ENCODE peak calls at places on chromosomes 1 and 21, in seven cellular contexts. H is BE2C, J is fibroblast of lung, W is heart left ventricle, I is DND-41, B is prostate gland, P is K562. G is an unnamed sample. For H3K36me3, the result is how much of the 10 kb centered on the place peaks cover.

GRCh38 chr1:159853417-159853816 is 9.0 kb downstream of the VSIG8 start:
- DNase-seq in W (no peak), J (peak), H (no peak), I (no peak), B (no peak), P (no peak), G (no peak)

GRCh38 chr1:16204634-16205332 is 7.7 kb downstream of the ARHGEF19 start:
- DNase-seq in I (peak), J (no peak), B (no peak), H (peak), P (peak), W (no peak), G (no peak)

GRCh38 chr1:12001996-12002493 is 17.3 kb upstream of the MIIP start:
- DNase-seq in B (no peak), I (no peak), W (peak), H (no peak), P (no peak), J (peak), G (no peak)

GRCh38 chr1:89889336-89889640 is 68.5 kb downstream of the LRRC8D start:
- DNase-seq in W (no peak), H (no peak), I (no peak), B (no peak), J (peak), P (no peak), G (no peak)

GRCh38 chr1:70827030-70827429 is 220.6 kb downstream of the PTGER3 start:
- DNase-seq in I (no peak), B (no peak), H (no peak), P (no peak), J (no peak), W (no peak), G (no peak)

GRCh38 chr1:167278497-167278896 is 57.8 kb downstream of the POU2F1 start:
- DNase-seq in P (no peak), H (no peak), I (no peak), J (no peak), B (no peak), W (no peak), G (no peak)

GRCh38 chr1:201772178-201772577 is 56.8 kb upstream of the IPO9 start:
- DNase-seq in W (no peak), P (no peak), H (no peak), J (peak), B (no peak), I (no peak), G (no peak)

GRCh38 chr21:44938976-44939531 is 775 bp upstream of the SLX9 start:
- DNase-seq in I (no peak), P (no peak), H (no peak), J (no peak), W (no peak), B (peak), G (no peak)

GRCh38 chr1:231626951-231627614 is 493 bp downstream of the DISC1 start:
- DNase-seq in B (peak), W (peak), H (peak), I (peak), P (no peak), J (peak), G (no peak)

GRCh38 chr1:12554521-12555305 is 63.3 kb downstream of the DHRS3 start:
- DNase-seq in I (no peak), W (no peak), J (no peak), B (no peak), P (no peak), H (no peak), G (no peak)

GRCh38 chr1:7983086-7983778 is 21.7 kb downstream of the PARK7 start:
- DNase-seq in W (no peak), J (no peak), H (no peak), P (no peak), I (no peak), B (no peak), G (no peak)

GRCh38 chr1:210292276-210292851 is 36.3 kb upstream of the HHAT start:
- DNase-seq in B (peak), H (peak), J (peak), P (peak), I (no peak), W (peak), G (peak)

GRCh38 chr1:68723791-68724190 is 226.9 kb upstream of the DEPDC1 start:
- DNase-seq in B (no peak), I (no peak), W (no peak), H (no peak), P (no peak), J (no peak), G (no peak)

GRCh38 chr1:232077809-232078208 is 451.2 kb downstream of the DISC1 start:
- DNase-seq in H (no peak), B (no peak), I (no peak), W (no peak), J (no peak), P (no peak), G (no peak)

GRCh38 chr1:113283914-113284313 is 106.4 kb upstream of the MAGI3 start:
- DNase-seq in W (no peak), B (no peak), J (peak), I (no peak), P (no peak), H (no peak), G (no peak)

GRCh38 chr21:22076471-22076870 is 1078.3 kb downstream of the NCAM2 start:
- DNase-seq in I (no peak), P (no peak), W (no peak), H (no peak), B (no peak), J (no peak), G (no peak)

GRCh38 chr1:12467570-12468286 is 150.3 kb downstream of the DHRS3 start:
- DNase-seq in B (no peak), P (no peak), I (no peak), H (no peak), W (no peak), J (peak), G (no peak)

GRCh38 chr1:227541796-227542152 is 21.6 kb upstream of the ZNF678 start:
- DNase-seq in H (peak), J (peak), W (no peak), I (no peak), P (no peak), B (no peak), G (no peak)

GRCh38 chr1:245156041-245156735 is 1.4 kb downstream of the KIF26B start:
- DNase-seq in P (peak), W (peak), B (peak), I (peak), H (peak), J (peak), G (peak)

GRCh38 chr1:111516008-111516535 is 12.6 kb upstream of the ADORA3 start:
- DNase-seq in B (no peak), H (no peak), W (peak), P (peak), I (no peak), J (peak), G (peak)

GRCh38 chr1:13828454-13829151 is 128.6 kb downstream of the PRDM2 start:
- DNase-seq in H (peak), P (peak), J (no peak), W (no peak), B (no peak), I (peak), G (peak)

GRCh38 chr1:212482006-212482351 is 49.3 kb downstream of the NENF start:
- DNase-seq in J (no peak), H (no peak), B (no peak), W (no peak), I (no peak), P (no peak), G (no peak)

GRCh38 chr21:46161180-46161799 is 5.9 kb upstream of the FTCD start:
- DNase-seq in W (peak), I (no peak), B (no peak), H (peak), P (no peak), J (no peak), G (peak)

GRCh38 chr1:161905269-161905884 is 118.3 kb downstream of the OLFML2B start:
- DNase-seq in B (no peak), H (peak), W (no peak), J (no peak), P (peak), I (peak), G (no peak)

GRCh38 chr1:224513787-224514209 is 79.2 kb upstream of the WDR26 start:
- DNase-seq in J (peak), I (peak), W (peak), P (peak), B (peak), H (peak), G (peak)

GRCh38 chr1:91278754-91279153 is 125.9 kb downstream of the HFM1 start:
- DNase-seq in J (peak), P (no peak), H (no peak), I (no peak), W (no peak), B (no peak), G (no peak)

GRCh38 chr1:85406887-85407593 is 57.9 kb downstream of the DDAH1 start:
- DNase-seq in I (no peak), J (peak), P (no peak), B (peak), H (no peak), W (peak), G (no peak)

GRCh38 chr1:192936313-192937018 is 122.7 kb downstream of the UCHL5 start:
- DNase-seq in W (no peak), I (no peak), B (no peak), P (no peak), H (no peak), J (no peak), G (peak)

GRCh38 chr1:43766818-43767525 is 59.6 kb downstream of the ST3GAL3 start:
- DNase-seq in H (no peak), J (peak), W (no peak), I (no peak), B (no peak), P (no peak), G (no peak)

GRCh38 chr1:20696397-20697333 is 21.1 kb downstream of the KIF17 start:
- DNase-seq in I (peak), J (peak), W (peak), H (peak), B (peak), P (peak), G (peak)

GRCh38 chr1:228782662-228783414 is 47.6 kb downstream of the RHOU start:
- DNase-seq in I (no peak), P (no peak), B (no peak), J (peak), H (no peak), W (no peak), G (no peak)

GRCh38 chr1:92329356-92330129 is 30.7 kb downstream of the RPAP2 start:
- DNase-seq in B (no peak), I (no peak), J (peak), P (no peak), W (no peak), H (no peak), G (no peak)

GRCh38 chr1:101161619-101162018 is 75.2 kb upstream of the S1PR1 start:
- DNase-seq in J (no peak), H (no peak), B (no peak), W (no peak), I (no peak), P (no peak), G (no peak)

GRCh38 chr1:106194206-106194605 is 862.3 kb upstream of the PRMT6 start:
- DNase-seq in I (no peak), B (no peak), H (no peak), J (no peak), P (no peak), W (no peak), G (no peak)

GRCh38 chr21:45153358-45154318 is 79.3 kb downstream of the ADARB1 start:
- DNase-seq in I (peak), H (no peak), J (peak), W (no peak), B (no peak), P (no peak), G (no peak)

GRCh38 chr1:224067621-224068457 is 46.1 kb upstream of the FBXO28 start:
- DNase-seq in I (no peak), W (no peak), H (no peak), J (peak), B (no peak), P (no peak), G (no peak)

GRCh38 chr1:203351037-203351625 is at the start of gene FMOD:
- DNase-seq in H (no peak), P (peak), W (peak), I (no peak), B (peak), J (peak), G (no peak)
- TF ChIP-seq CTCF in H (peak), P (peak), W (no peak), I (no peak), B (no peak), J (no peak), G (peak)

DNA sequence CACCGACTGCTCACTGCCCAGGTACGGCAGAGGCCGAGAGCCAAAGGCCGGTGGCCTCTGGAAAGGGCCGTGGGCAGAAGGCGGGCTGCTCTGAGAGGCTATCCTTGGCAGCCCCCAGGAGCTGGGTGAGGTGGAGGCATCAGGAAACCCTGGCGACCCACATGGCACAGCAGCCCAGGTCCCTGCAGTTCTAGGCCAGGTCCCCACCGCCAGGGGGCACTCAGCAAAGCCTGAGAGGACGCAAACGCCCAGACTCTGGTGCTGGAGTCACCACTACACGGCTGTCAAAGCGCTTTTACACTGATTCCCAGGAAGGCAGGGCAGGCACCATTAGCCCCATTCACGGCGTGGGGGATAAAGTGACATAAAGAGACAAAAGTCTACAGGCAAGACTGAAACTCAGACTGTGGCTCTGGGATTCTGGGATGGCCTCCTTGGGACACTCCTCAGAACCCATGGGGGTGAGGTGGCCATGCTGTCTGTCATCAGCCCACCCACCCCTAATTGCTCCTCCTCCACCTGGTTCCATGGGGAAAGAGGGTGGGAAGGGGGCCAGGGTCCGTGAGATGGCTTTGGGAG is 4.9 kb downstream of the PLEKHG5 start:
- DNase-seq in W (peak), B (peak), H (peak), J (peak), P (peak), I (peak), G (peak)
- H3K4me3 ChIP-seq in W (peak), B (no peak), H (no peak), J (no peak), P (no peak), I (no peak), G (no peak)

GRCh38 chr1:19084206-19084738 is 125.8 kb downstream of the UBR4 start:
- DNase-seq in H (no peak), J (no peak), I (no peak), W (no peak), B (no peak), P (no peak), G (no peak)
- H3K36me3 ChIP-seq in H (under half), J (half or more), I (half or more), W (half or more), B (under half), P (half or more), G (half or more)

GRCh38 chr1:33372677-33373076 is 51.8 kb upstream of the A3GALT2 start:
- DNase-seq in W (no peak), I (no peak), P (no peak), H (no peak), B (no peak), J (no peak), G (no peak)
- TF ChIP-seq CTCF in W (no peak), I (no peak), P (no peak), H (no peak), B (peak), J (no peak), G (peak)

GRCh38 chr1:75129660-75130311 is 4.4 kb upstream of the LHX8 start:
- DNase-seq in H (no peak), W (no peak), P (no peak), J (no peak), B (no peak), I (no peak), G (no peak)
- H3K4me3 ChIP-seq in H (no peak), W (no peak), P (no peak), J (no peak), B (no peak), I (no peak), G (no peak)

DNA sequence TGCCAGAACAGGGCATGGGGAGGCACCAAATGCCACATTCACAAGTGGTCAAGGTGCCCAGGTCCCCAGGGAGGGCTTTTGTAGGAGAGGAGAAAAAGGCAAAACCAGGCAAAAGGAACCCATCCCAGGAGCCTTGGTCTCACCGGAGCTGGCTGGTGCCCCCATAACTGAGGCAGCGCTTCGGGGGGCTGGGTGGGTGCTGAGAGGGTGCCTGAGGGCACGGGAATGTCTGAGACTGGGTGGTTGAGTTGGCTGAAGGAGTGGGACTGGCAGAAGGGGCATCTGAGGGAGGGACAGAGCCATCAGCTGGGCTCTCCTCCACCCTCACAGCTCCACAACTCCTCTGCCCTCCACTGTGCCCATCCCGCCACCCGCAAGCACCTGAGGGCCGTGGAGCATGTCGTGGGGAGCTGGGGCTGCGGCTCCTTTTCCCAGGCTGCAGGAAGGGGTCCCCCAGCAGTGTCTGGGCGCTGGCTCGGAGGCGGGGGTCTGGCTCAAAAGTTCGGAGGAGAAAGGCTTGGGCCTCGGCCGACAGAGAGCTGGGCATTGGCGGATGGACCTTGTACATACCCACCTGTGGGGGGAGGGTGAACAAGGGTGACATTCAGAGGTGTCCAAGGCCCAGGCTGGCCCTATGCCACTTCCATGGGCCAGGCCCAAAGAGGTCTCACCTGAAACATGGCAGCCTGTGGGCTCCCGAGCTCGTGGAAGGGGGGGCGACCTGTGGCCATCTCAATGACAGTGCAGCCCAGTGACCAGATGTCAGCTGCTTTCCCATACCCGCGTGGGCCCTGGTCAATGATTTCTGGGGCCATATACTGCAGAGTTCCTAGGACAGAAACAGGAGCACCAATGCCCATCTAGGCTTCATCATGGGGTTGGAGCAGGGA is 8.5 kb downstream of the MAP3K6 start:
- DNase-seq in B (no peak), P (no peak), J (no peak), I (no peak), W (no peak), H (no peak), G (no peak)
- H3K36me3 ChIP-seq in B (under half), P (under half), J (under half), I (under half), W (half or more), H (under half), G (under half)

DNA sequence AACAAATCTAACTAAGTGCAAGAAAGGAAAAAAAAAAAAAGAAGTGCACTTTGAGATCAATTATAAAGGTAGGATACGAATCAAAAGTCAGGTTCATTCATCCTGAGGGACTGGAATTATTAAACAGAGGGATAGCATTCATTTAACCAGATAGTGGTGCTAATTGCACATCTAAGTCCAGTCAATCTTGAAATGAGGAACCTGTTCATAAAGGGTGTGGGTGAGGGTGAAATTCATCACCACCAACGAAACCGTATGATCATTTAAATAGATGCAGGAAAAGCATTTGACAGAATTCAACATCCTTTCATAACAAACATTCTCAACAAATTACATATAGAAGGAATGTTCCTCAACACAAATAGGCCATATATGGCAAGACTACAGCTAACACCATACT is 5.6 kb downstream of the CTSS start:
- DNase-seq in I (no peak), H (no peak), W (no peak), J (no peak), B (no peak), P (no peak), G (no peak)
- TF ChIP-seq CTCF in I (no peak), H (no peak), W (no peak), J (no peak), B (no peak), P (no peak), G (no peak)

GRCh38 chr1:14945132-14946010 is 208.2 kb upstream of the TMEM51 start:
- DNase-seq in I (no peak), W (peak), H (no peak), B (peak), P (no peak), J (peak), G (no peak)
- H3K4me3 ChIP-seq in I (no peak), W (peak), H (no peak), B (peak), P (no peak), J (peak), G (no peak)

GRCh38 chr1:156483397-156483796 is 17.2 kb downstream of the MEF2D start:
- DNase-seq in B (no peak), H (no peak), J (no peak), I (no peak), W (no peak), P (no peak), G (no peak)

GRCh38 chr1:156480015-156480368 is 20.6 kb downstream of the MEF2D start:
- DNase-seq in H (no peak), P (no peak), W (no peak), B (no peak), J (no peak), I (no peak), G (no peak)

GRCh38 chr1:156480411-156481192 is 20.0 kb downstream of the MEF2D start:
- DNase-seq in I (peak), H (peak), W (peak), J (no peak), B (no peak), P (peak), G (peak)

GRCh38 chr1:156481527-156481926 is 19.0 kb downstream of the MEF2D start:
- DNase-seq in H (no peak), I (no peak), W (no peak), J (no peak), B (no peak), P (no peak), G (no peak)

DNA sequence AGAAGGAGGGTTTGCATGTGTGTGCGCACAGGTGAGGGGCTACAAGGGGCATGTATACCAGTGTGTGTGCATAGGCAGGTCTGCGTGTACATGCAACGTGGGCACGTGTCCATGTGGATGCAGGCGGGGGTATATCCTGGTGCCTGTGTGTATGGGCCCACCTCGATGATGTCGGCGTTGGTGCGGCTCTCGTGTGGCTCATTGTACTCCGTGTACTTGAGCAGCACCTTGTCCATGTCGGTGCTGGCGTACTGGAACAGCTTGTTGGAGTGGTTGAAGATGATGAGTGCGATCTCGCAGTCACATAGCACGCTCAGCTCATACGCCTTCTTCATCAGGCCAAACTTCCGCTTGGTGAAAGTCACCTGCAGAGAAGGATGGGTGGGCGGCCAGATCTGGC is 18.3 kb downstream of the MEF2D start:
- DNase-seq in W (no peak), J (no peak), I (no peak), P (no peak), B (no peak), H (no peak), G (no peak)
- H3K36me3 ChIP-seq in W (half or more), J (under half), I (half or more), P (half or more), B (under half), H (under half), G (under half)